ENCODE peak calls at places on chromosome 10, in six cellular contexts. V is T-cell; D is endodermal cell; Y is CD4-positive, alpha-beta T cell; J is islet precursor cell; F is breast epithelium. C is an unnamed sample.

GRCh38 chr10:112653215-112653614 is 206.2 kb downstream of the VTI1A start:
- DNase-seq in D (no peak), J (no peak), V (no peak), F (no peak), Y (no peak), C (no peak)

GRCh38 chr10:104427983-104428382 is 74.3 kb downstream of the CFAP58 start:
- DNase-seq in Y (no peak), J (no peak), F (no peak), V (no peak), D (no peak), C (no peak)

GRCh38 chr10:30967654-30968421 is 63.8 kb downstream of the ZNF438 start:
- DNase-seq in D (no peak), J (no peak), V (no peak), F (no peak), Y (no peak), C (no peak)

GRCh38 chr10:90859321-90859751 is 1.5 kb upstream of the HTR7 start:
- DNase-seq in D (no peak), F (no peak), Y (no peak), V (no peak), J (no peak), C (no peak)

GRCh38 chr10:72509951-72510350 is 115.9 kb downstream of the MICU1 start:
- DNase-seq in V (no peak), Y (no peak), D (no peak), F (no peak), J (no peak), C (no peak)

GRCh38 chr10:78263521-78263988 is 229.9 kb downstream of the RPS24 start:
- DNase-seq in V (no peak), J (no peak), Y (no peak), D (no peak), F (no peak), C (no peak)

GRCh38 chr10:63219749-63220148 is 86.6 kb downstream of the NRBF2 start:
- DNase-seq in F (no peak), D (no peak), Y (no peak), V (no peak), J (no peak), C (no peak)

GRCh38 chr10:24255115-24255895 is 46.4 kb downstream of the KIAA1217 start:
- DNase-seq in D (peak; percentile 71), F (no peak), Y (no peak), V (no peak), J (peak; percentile 88), C (no peak)

GRCh38 chr10:119198438-119198837 is 8.9 kb upstream of the GRK5 start:
- DNase-seq in F (no peak), V (peak; percentile 25), J (no peak), Y (no peak), D (peak; percentile 73), C (no peak)

GRCh38 chr10:102175415-102175814 is 23.2 kb downstream of the NOLC1 start:
- DNase-seq in F (no peak), V (no peak), D (no peak), J (no peak), Y (no peak), C (no peak)

GRCh38 chr10:72328045-72328828 is 26.5 kb downstream of the DNAJB12 start:
- DNase-seq in V (no peak), D (peak; percentile 93), J (peak; percentile 90), F (no peak), Y (no peak), C (no peak)

GRCh38 chr10:106722524-106722923 is 442.0 kb downstream of the SORCS1 start:
- DNase-seq in D (no peak), Y (no peak), V (no peak), F (no peak), J (no peak), C (no peak)

GRCh38 chr10:42790835-42791234 is 8.2 kb downstream of the BMS1 start:
- DNase-seq in Y (no peak), V (no peak), D (no peak), F (no peak), J (peak; percentile 76), C (no peak)

GRCh38 chr10:86711237-86711956 is 43.1 kb downstream of the LDB3 start:
- DNase-seq in D (peak; percentile 96), J (peak; percentile 95), F (peak; percentile 81), V (peak; percentile 86), Y (peak; percentile 87), C (peak; percentile 64)

GRCh38 chr10:132145521-132146185 is 41.1 kb upstream of the DPYSL4 start:
- DNase-seq in V (no peak), D (no peak), J (no peak), Y (no peak), F (no peak), C (no peak)

GRCh38 chr10:43861966-43862751 is 213.5 kb upstream of the ZNF32 start:
- DNase-seq in D (no peak), F (no peak), V (no peak), Y (no peak), J (no peak), C (no peak)

GRCh38 chr10:76874151-76874550 is 763.5 kb downstream of the KCNMA1 start:
- DNase-seq in D (no peak), F (no peak), J (no peak), Y (no peak), V (no peak), C (no peak)

GRCh38 chr10:49512121-49512809 is 26.7 kb downstream of the ERCC6 start:
- DNase-seq in Y (no peak), V (no peak), F (no peak), D (no peak), J (no peak), C (no peak)